ENCODE peak calls at places on chromosomes 12 and 14, in five cellular contexts. P is NCI-H2081, F is IMR-90, V is Ammon's horn, M is EH. W is an unnamed sample.

GRCh38 chr12:109264943-109265650 is 44.0 kb downstream of the FOXN4 start:
- DNase-seq in V (no peak), P (no peak), M (no peak), F (no peak), W (no peak)

GRCh38 chr12:130288201-130288600 is 49.5 kb upstream of the PIWIL1 start:
- DNase-seq in V (no peak), F (no peak), M (no peak), P (no peak), W (no peak)

GRCh38 chr14:99884834-99885648 is 91.8 kb downstream of the EML1 start:
- DNase-seq in F (peak), V (peak), M (peak), P (peak), W (peak)

GRCh38 chr12:100427078-100427477 is 46.6 kb upstream of the NR1H4 start:
- DNase-seq in V (no peak), P (no peak), M (peak), F (peak), W (no peak)

GRCh38 chr14:59046746-59047145 is 141.7 kb upstream of the DAAM1 start:
- DNase-seq in F (no peak), P (no peak), M (peak), V (no peak), W (no peak)

GRCh38 chr14:50230601-50231474 is 540 bp downstream of the SOS2 start:
- DNase-seq in V (peak), P (peak), F (peak), M (peak), W (peak)

GRCh38 chr12:81530352-81530751 is 228.8 kb downstream of the PPFIA2 start:
- DNase-seq in F (no peak), P (no peak), V (no peak), M (no peak), W (no peak)

GRCh38 chr12:22653075-22653474 is 28.1 kb downstream of the ETNK1 start:
- DNase-seq in F (peak), M (peak), V (no peak), P (no peak), W (no peak)

GRCh38 chr14:93085916-93086315 is 29.8 kb downstream of the ITPK1 start:
- DNase-seq in M (peak), F (no peak), V (no peak), P (peak), W (no peak)

W was measured in CD4-positive, alpha-beta memory T cell.